ENCODE peak calls at places on chromosomes 12 and 14, in six cellular contexts. V is mesenteric fat pad; E is RWPE2; R is activated CD4-positive, alpha-beta T cell treated with anti-CD3 and anti-CD28 coated beads, Interleukin-2, amount 50 U/mL, for 48 hours; H is posterior cingulate gyrus; K is cardiac muscle cell. U is an unnamed sample.

GRCh38 chr12:94817695-94818075 is 167.3 kb upstream of the TMCC3 start:
- DNase-seq in E (no peak), V (no peak), H (no peak), R (no peak), K (no peak), U (no peak)

GRCh38 chr12:86260183-86260582 is 4.0 kb upstream of the MGAT4C start:
- DNase-seq in E (no peak), H (no peak), K (no peak), R (no peak), V (no peak), U (no peak)

GRCh38 chr12:101828463-101829196 is 2.1 kb downstream of the GNPTAB start:
- DNase-seq in E (no peak), K (no peak), R (no peak), V (no peak), H (no peak), U (peak; percentile 18)

GRCh38 chr12:11834104-11834812 is 184.8 kb downstream of the ETV6 start:
- DNase-seq in E (no peak), R (no peak), V (no peak), H (no peak), K (no peak), U (no peak)

GRCh38 chr14:106665814-106666213 is 1139.4 kb downstream of the TMEM121 start:
- DNase-seq in H (no peak), K (no peak), R (peak; percentile 37), E (no peak), V (no peak), U (no peak)

GRCh38 chr14:62451221-62451620 is 594.0 kb downstream of the KCNH5 start:
- DNase-seq in V (no peak), H (no peak), R (no peak), E (no peak), K (no peak), U (no peak)

GRCh38 chr14:65243766-65244442 is 141.6 kb upstream of the MAX start:
- DNase-seq in V (no peak), E (no peak), H (no peak), R (no peak), K (no peak), U (no peak)

GRCh38 chr14:21169587-21169986 is 13.7 kb upstream of the OR5AU1 start:
- DNase-seq in H (no peak), R (no peak), V (no peak), K (no peak), E (no peak), U (peak; percentile 37)

GRCh38 chr12:68364893-68365725 is 32.9 kb upstream of the MDM1 start:
- DNase-seq in K (peak; percentile 47), V (peak; percentile 95), H (peak; percentile 19), E (peak; percentile 78), R (peak; percentile 86), U (peak; percentile 82)

GRCh38 chr12:96907681-96908163 is 665 bp downstream of the NEDD1 start:
- DNase-seq in H (no peak), R (peak; percentile 13), K (peak; percentile 49), E (no peak), V (no peak), U (peak; percentile 47)

GRCh38 chr12:64609543-64610091 is 678 bp upstream of the RASSF3 start:
- DNase-seq in V (no peak), E (no peak), H (no peak), R (no peak), K (peak; percentile 19), U (peak; percentile 29)

GRCh38 chr12:27061317-27061716 is 21.1 kb downstream of the C12orf71 start:
- DNase-seq in E (no peak), H (no peak), V (no peak), R (no peak), K (no peak), U (no peak)

GRCh38 chr12:124466200-124467128 is 100.9 kb downstream of the NCOR2 start:
- DNase-seq in R (peak; percentile 82), E (no peak), K (no peak), H (no peak), V (no peak), U (peak; percentile 75)

GRCh38 chr12:131833896-131834641 is 5.9 kb downstream of the MMP17 start:
- DNase-seq in R (no peak), H (no peak), E (peak; percentile 61), V (no peak), K (no peak), U (peak; percentile 34)

GRCh38 chr12:123952037-123952436 is 20.6 kb downstream of the CCDC92 start:
- DNase-seq in R (no peak), V (no peak), H (no peak), K (no peak), E (no peak), U (no peak)

GRCh38 chr14:93078830-93079229 is 36.9 kb downstream of the ITPK1 start:
- DNase-seq in V (no peak), K (no peak), E (no peak), R (no peak), H (no peak), U (no peak)

GRCh38 chr12:6424008-6424347 is 20.8 kb upstream of the CD27 start:
- DNase-seq in R (no peak), K (no peak), V (no peak), E (no peak), H (no peak), U (no peak)

GRCh38 chr12:124461241-124461673 is 106.2 kb downstream of the NCOR2 start:
- DNase-seq in R (no peak), K (no peak), H (no peak), V (no peak), E (no peak), U (no peak)

GRCh38 chr12:50186667-50187066 is 19.5 kb upstream of the CERS5 start:
- DNase-seq in K (no peak), E (no peak), H (no peak), R (no peak), V (no peak), U (peak; percentile 51)

GRCh38 chr14:76274324-76274723 is 101.6 kb upstream of the ESRRB start:
- DNase-seq in E (no peak), H (no peak), R (no peak), K (no peak), V (no peak), U (no peak)

GRCh38 chr12:43816168-43816567 is 10.1 kb upstream of the TWF1 start:
- DNase-seq in V (no peak), R (no peak), E (no peak), K (no peak), H (no peak), U (no peak)

GRCh38 chr12:71492604-71493003 is 53.0 kb downstream of the LGR5 start:
- DNase-seq in V (no peak), H (no peak), E (no peak), K (no peak), R (no peak), U (no peak)